ENCODE peak calls at places on chromosomes 4 and X, in five cellular contexts. B is H9, L is neuronal stem cell, Q is trophoblast cell, D is H1. F is an unnamed sample.

GRCh38 chr4:145619639-145619996 is 433 bp downstream of the MMAA start:
- DNase-seq in B (no peak), D (no peak), L (no peak), Q (peak), F (peak)

GRCh38 chrX:630922-631496 is 418 bp downstream of the SHOX start:
- DNase-seq in L (no peak), B (peak), Q (no peak), D (no peak), F (no peak)

GRCh38 chr4:4401049-4401448 is 14.1 kb downstream of the NSG1 start:
- DNase-seq in L (no peak), Q (no peak), D (no peak), B (no peak), F (no peak)

GRCh38 chr4:11440481-11441181 is 11.9 kb upstream of the HS3ST1 start:
- DNase-seq in B (no peak), Q (no peak), L (no peak), D (no peak), F (no peak)

GRCh38 chr4:103361926-103362325 is 163.8 kb upstream of the CENPE start:
- DNase-seq in Q (no peak), D (no peak), L (no peak), B (no peak), F (no peak)

GRCh38 chr4:7403001-7403400 is 31.7 kb downstream of the PSAPL1 start:
- DNase-seq in D (no peak), L (no peak), Q (no peak), B (no peak), F (no peak)

GRCh38 chr4:104826171-104826570 is 320.5 kb upstream of the TET2 start:
- DNase-seq in B (no peak), D (no peak), L (no peak), Q (peak), F (no peak)

GRCh38 chrX:34918091-34918736 is 24.4 kb upstream of the FAM47B start:
- DNase-seq in Q (peak), D (no peak), L (no peak), B (no peak), F (peak)

GRCh38 chrX:84735025-84735424 is 232.8 kb upstream of the HDX start:
- DNase-seq in L (no peak), Q (peak), D (no peak), B (no peak), F (peak)

GRCh38 chrX:100731441-100732281 is at the start of gene SYTL4:
- DNase-seq in B (peak), L (no peak), Q (no peak), D (no peak), F (no peak)

GRCh38 chrX:141652315-141652714 is 46.2 kb downstream of the SPANXD start:
- DNase-seq in B (no peak), D (no peak), Q (no peak), L (no peak), F (no peak)

GRCh38 chr4:148444296-148445070 is 2.3 kb upstream of the NR3C2 start:
- DNase-seq in L (peak), D (no peak), Q (peak), B (peak), F (peak)

GRCh38 chrX:13013353-13014110 is 30.9 kb downstream of the FAM9C start:
- DNase-seq in D (no peak), Q (peak), L (no peak), B (no peak), F (peak)

GRCh38 chrX:119507206-119507605 is 39.0 kb downstream of the SLC25A5 start:
- DNase-seq in D (no peak), B (no peak), Q (no peak), L (no peak), F (no peak)

GRCh38 chr4:39689970-39690369 is 8.0 kb upstream of the UBE2K start:
- DNase-seq in L (no peak), D (no peak), Q (no peak), B (no peak), F (no peak)

GRCh38 chr4:174714393-174715211 is 114.4 kb downstream of the GLRA3 start:
- DNase-seq in D (peak), B (peak), Q (peak), L (peak), F (peak)

GRCh38 chr4:16206848-16207247 is 19.4 kb downstream of the TAPT1 start:
- DNase-seq in Q (no peak), B (no peak), L (no peak), D (no peak), F (no peak)

DNA sequence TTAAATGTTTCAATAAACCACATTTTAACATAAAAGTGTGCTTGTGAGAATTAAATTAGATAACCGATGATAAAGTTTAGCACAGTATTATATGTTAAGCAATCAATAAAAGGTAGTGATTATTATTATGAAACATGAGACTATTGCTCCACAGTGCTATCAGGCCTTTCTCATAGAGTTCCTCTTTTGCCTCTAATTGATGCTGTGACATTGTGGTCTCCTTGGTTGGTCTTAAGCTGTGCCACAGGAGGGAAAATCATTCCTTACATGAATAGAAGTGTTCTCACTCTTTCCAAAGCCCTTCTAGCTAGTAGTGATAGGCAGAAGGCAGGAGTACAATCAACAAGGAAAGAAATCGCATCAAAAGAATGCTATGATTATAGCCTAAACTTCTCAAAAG is 9.2 kb upstream of the PDHA2 start:
- DNase-seq in Q (no peak), L (no peak), D (no peak), B (no peak), F (no peak)
- H2BK12ac ChIP-seq in Q (no peak), L (no peak), D (no peak), B (no peak), F (no peak)

GRCh38 chrX:18896680-18897544 is 87.0 kb downstream of the PHKA2 start:
- DNase-seq in Q (no peak), L (no peak), D (no peak), B (peak), F (no peak)
- H3K4ac ChIP-seq in Q (no peak), L (no peak), D (no peak), B (no peak), F (no peak)

DNA sequence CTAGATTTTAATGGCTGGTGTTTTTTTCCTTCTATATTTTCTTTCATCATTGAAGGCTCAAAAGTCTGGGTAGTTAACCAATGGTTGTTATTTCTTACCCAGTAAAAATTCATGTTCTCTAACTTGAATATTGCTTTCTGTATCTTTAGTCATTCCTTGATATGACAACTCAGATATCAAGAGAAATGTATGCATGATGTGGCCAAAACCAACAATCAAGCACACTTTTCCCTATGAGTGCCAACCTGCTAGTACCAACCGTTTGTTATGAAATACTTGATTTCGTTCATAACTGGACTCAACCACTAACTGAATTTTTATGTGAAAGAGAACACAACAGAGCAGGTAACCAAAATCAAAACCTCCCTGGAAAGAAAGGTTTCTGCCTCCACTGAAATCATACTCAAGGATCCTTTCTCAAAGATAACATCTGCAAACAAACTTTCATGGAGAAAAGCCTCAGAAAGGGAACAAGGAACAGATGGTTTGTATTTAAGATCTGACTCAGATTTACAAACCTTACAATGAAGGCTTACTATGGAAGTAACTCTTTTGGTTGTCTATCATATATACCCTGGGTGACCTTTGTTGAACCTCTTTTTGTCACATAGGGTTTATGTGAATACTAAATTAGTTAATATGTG is 8.3 kb upstream of the VEGFC start:
- DNase-seq in B (no peak), Q (no peak), D (no peak), L (no peak), F (no peak)
- H2BK12ac ChIP-seq in B (no peak), Q (no peak), D (no peak), L (no peak), F (no peak)

GRCh38 chr4:137663376-137664054 is 131.2 kb upstream of the PCDH18 start:
- DNase-seq in L (no peak), B (no peak), D (no peak), Q (no peak), F (peak)
- H3K4ac ChIP-seq in L (no peak), B (no peak), D (no peak), Q (no peak), F (peak)

DNA sequence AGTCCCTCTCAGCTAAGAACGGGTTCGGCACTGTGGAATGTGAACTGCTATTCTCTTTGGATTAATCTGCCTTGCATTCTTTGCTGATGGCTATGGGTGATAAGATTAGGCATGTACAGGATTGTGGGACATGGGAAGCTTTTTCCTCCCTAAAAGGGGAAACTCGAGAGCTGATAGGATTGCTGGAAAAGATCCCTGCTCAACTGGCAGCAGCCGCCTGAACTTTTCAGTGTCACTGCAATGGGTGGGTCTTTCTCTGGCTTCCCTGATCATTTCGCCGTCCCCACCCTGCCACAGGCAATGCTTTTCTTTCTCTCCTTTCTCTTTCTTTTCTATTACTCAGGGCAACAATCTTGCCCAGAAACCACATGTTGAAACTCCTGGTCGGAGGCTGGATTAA is 20.5 kb downstream of the PAGE2 start:
- DNase-seq in Q (no peak), B (no peak), L (no peak), D (no peak), F (no peak)
- H2BK12ac ChIP-seq in Q (no peak), B (no peak), L (no peak), D (no peak), F (no peak)

GRCh38 chrX:133923548-133923947 is 61.8 kb downstream of the GPC3 start:
- DNase-seq in L (no peak), B (no peak), Q (no peak), D (no peak), F (no peak)

GRCh38 chrX:133921084-133921483 is 64.3 kb downstream of the GPC3 start:
- DNase-seq in Q (no peak), D (no peak), L (no peak), B (no peak), F (no peak)

GRCh38 chrX:133921764-133922389 is 63.5 kb downstream of the GPC3 start:
- DNase-seq in D (peak), L (peak), B (peak), Q (peak), F (peak)

GRCh38 chrX:133923113-133923512 is 62.3 kb downstream of the GPC3 start:
- DNase-seq in L (no peak), D (no peak), Q (no peak), B (no peak), F (peak)

GRCh38 chrX:133922390-133922772 is 63.0 kb downstream of the GPC3 start:
- DNase-seq in L (no peak), Q (no peak), D (no peak), B (no peak), F (no peak)
- H3K4ac ChIP-seq in L (no peak), Q (no peak), D (no peak), B (no peak), F (no peak)

GRCh38 chr4:47106561-47106960 is 75.2 kb downstream of the GABRB1 start:
- DNase-seq in Q (no peak), L (no peak), B (no peak), D (no peak), F (peak)

GRCh38 chr4:47110670-47111069 is 79.3 kb downstream of the GABRB1 start:
- DNase-seq in B (no peak), D (no peak), L (no peak), Q (no peak), F (no peak)

GRCh38 chr4:47101453-47101852 is 70.1 kb downstream of the GABRB1 start:
- DNase-seq in Q (no peak), B (no peak), D (no peak), L (no peak), F (peak)

GRCh38 chr4:47109379-47109778 is 78.0 kb downstream of the GABRB1 start:
- DNase-seq in L (no peak), Q (no peak), D (no peak), B (no peak), F (no peak)

GRCh38 chr4:47104986-47105385 is 73.6 kb downstream of the GABRB1 start:
- DNase-seq in Q (no peak), B (no peak), L (no peak), D (no peak), F (peak)
- H2BK12ac ChIP-seq in Q (no peak), B (no peak), L (no peak), D (no peak), F (no peak)

F was measured in mesenchymal stem cell.